ENCODE peak calls at places on chromosomes 5 and 9, in six cellular contexts. N, G, M, D, X and U are unnamed samples.

GRCh38 chr5:134851307-134851923 is 5.6 kb downstream of the C5orf24 start:
- DNase-seq in X (no peak), G (no peak), D (no peak), N (peak; percentile 56), M (peak; percentile 44), U (peak; percentile 14)

GRCh38 chr5:118327389-118327788 is 661.0 kb downstream of the DTWD2 start:
- DNase-seq in M (no peak), X (no peak), D (no peak), G (no peak), N (no peak), U (no peak)

GRCh38 chr5:60583598-60583997 is 116.4 kb downstream of the DEPDC1B start:
- DNase-seq in D (no peak), M (no peak), X (no peak), N (no peak), G (no peak), U (no peak)

GRCh38 chr9:69180200-69180599 is 6.1 kb downstream of the TJP2 start:
- DNase-seq in X (no peak), G (no peak), D (no peak), M (no peak), N (no peak), U (no peak)

GRCh38 chr5:112210430-112211005 is 208.6 kb downstream of the EPB41L4A start:
- DNase-seq in D (no peak), N (peak; percentile 17), X (peak; percentile 35), M (peak; percentile 43), G (peak; percentile 21), U (peak; percentile 79)

GRCh38 chr5:150361301-150361700 is 3.8 kb downstream of the TCOF1 start:
- DNase-seq in D (no peak), M (no peak), X (no peak), G (no peak), N (no peak), U (no peak)

GRCh38 chr5:84382363-84383295 is 2.1 kb downstream of the EDIL3 start:
- DNase-seq in G (peak; percentile 54), M (peak; percentile 82), N (peak; percentile 53), D (no peak), X (peak; percentile 69), U (peak; percentile 83)

GRCh38 chr5:33261305-33261704 is 179.5 kb upstream of the TARS1 start:
- DNase-seq in D (no peak), G (no peak), X (no peak), N (peak; percentile 89), M (peak; percentile 19), U (no peak)

GRCh38 chr9:133693703-133694529 is 44.2 kb downstream of the SARDH start:
- DNase-seq in M (no peak), G (no peak), N (no peak), X (no peak), D (no peak), U (no peak)

GRCh38 chr5:157603333-157604190 is 28.0 kb upstream of the ADAM19 start:
- DNase-seq in D (no peak), M (peak; percentile 63), X (no peak), G (no peak), N (peak; percentile 93), U (no peak)

GRCh38 chr9:71442937-71443336 is 321.5 kb upstream of the TRPM3 start:
- DNase-seq in G (no peak), D (no peak), N (no peak), M (no peak), X (no peak), U (no peak)

GRCh38 chr5:38201158-38201557 is 57.2 kb upstream of the EGFLAM start:
- DNase-seq in D (no peak), M (no peak), G (no peak), N (no peak), X (no peak), U (no peak)

GRCh38 chr9:78273761-78274160 is 23.2 kb upstream of the PSAT1 start:
- DNase-seq in N (peak; percentile 74), X (no peak), D (no peak), G (no peak), M (peak; percentile 29), U (peak; percentile 30)

GRCh38 chr5:59621477-59621876 is 272.0 kb downstream of the PDE4D start:
- DNase-seq in X (no peak), D (no peak), N (no peak), M (peak; percentile 52), G (no peak), U (no peak)

GRCh38 chr9:134663753-134664415 is 22.3 kb downstream of the COL5A1 start:
- DNase-seq in D (no peak), M (no peak), X (no peak), N (no peak), G (no peak), U (no peak)

GRCh38 chr5:16737173-16737572 is 120.4 kb upstream of the RETREG1 start:
- DNase-seq in M (no peak), N (no peak), X (no peak), D (no peak), G (no peak), U (peak; percentile 35)

GRCh38 chr5:176817864-176818377 is 7.6 kb downstream of the UNC5A start:
- DNase-seq in M (peak; percentile 26), N (no peak), D (no peak), G (peak; percentile 82), X (peak; percentile 81), U (peak; percentile 73)

GRCh38 chr9:126301985-126302603 is 24.5 kb upstream of the MVB12B start:
- DNase-seq in M (peak; percentile 72), D (peak; percentile 31), X (peak; percentile 74), G (peak; percentile 44), N (peak; percentile 62), U (peak; percentile 84)

GRCh38 chr5:167743685-167744084 is 547.8 kb upstream of the WWC1 start:
- DNase-seq in N (peak; percentile 81), X (no peak), M (peak; percentile 48), D (no peak), G (no peak), U (no peak)

GRCh38 chr5:171367424-171368370 is 20.0 kb upstream of the NPM1 start:
- DNase-seq in M (peak; percentile 82), N (peak; percentile 50), G (no peak), D (no peak), X (no peak), U (no peak)

GRCh38 chr5:5512496-5512895 is 90.0 kb downstream of the ICE1 start:
- DNase-seq in D (no peak), G (no peak), N (no peak), M (no peak), X (no peak), U (no peak)

GRCh38 chr9:16105576-16105975 is 552.7 kb downstream of the CCDC171 start:
- DNase-seq in D (no peak), G (no peak), M (no peak), N (peak; percentile 80), X (no peak), U (no peak)

GRCh38 chr5:78475370-78475769 is 115.0 kb downstream of the SCAMP1 start:
- DNase-seq in M (no peak), G (no peak), D (no peak), N (no peak), X (no peak), U (no peak)

GRCh38 chr5:124841829-124842712 is 95.6 kb upstream of the ZNF608 start:
- DNase-seq in D (no peak), M (no peak), X (no peak), N (peak; percentile 12), G (no peak), U (no peak)

GRCh38 chr5:159240301-159240870 is 22.7 kb upstream of the UBLCP1 start:
- DNase-seq in X (no peak), M (peak; percentile 68), G (no peak), D (no peak), N (peak; percentile 42), U (peak; percentile 39)

GRCh38 chr5:28430565-28431178 is 1392.3 kb upstream of the CDH9 start:
- DNase-seq in M (no peak), G (no peak), X (no peak), N (no peak), D (no peak), U (no peak)

GRCh38 chr9:19741178-19741577 is 47.7 kb downstream of the SLC24A2 start:
- DNase-seq in X (no peak), M (no peak), G (no peak), N (no peak), D (no peak), U (no peak)
- H2BK15ac ChIP-seq in X (no peak overlapping the region), M (no peak overlapping the region), G (no peak overlapping the region), N (no peak overlapping the region), D (no peak overlapping the region), U (no peak overlapping the region)

GRCh38 chr9:27528278-27528885 is 1.2 kb downstream of the MOB3B start:
- DNase-seq in N (peak; percentile 21), D (peak; percentile 63), G (peak; percentile 69), X (peak; percentile 90), M (peak; percentile 67), U (peak; percentile 94)
- H3K18ac ChIP-seq in N (no peak overlapping the region), D (no peak overlapping the region), G (peak overlapping the region; percentile 98), X (no peak overlapping the region), M (peak overlapping the region; percentile 84), U (peak overlapping the region; percentile 60)

DNA sequence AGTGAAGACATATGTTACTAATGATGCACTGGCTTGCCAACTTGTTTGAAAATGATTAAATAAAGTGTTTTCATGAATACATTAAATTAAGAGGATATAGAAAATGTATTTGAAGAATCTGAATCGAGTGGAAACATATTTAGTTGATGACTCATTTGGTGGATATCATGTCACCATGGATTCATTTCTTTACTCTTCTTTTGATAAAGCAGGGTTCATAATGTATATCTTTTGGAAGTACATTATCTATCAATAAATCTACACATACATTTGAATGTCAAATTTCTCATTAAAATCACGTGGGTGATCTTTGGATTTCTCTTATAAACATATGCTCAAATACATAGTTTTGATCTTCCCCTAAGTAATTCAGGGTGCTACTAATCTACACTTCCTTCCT is 1148.1 kb upstream of the ACO1 start:
- DNase-seq in X (no peak), D (no peak), M (no peak), N (no peak), G (no peak), U (no peak)
- H2BK15ac ChIP-seq in X (no peak overlapping the region), D (no peak overlapping the region), M (no peak overlapping the region), N (no peak overlapping the region), G (no peak overlapping the region), U (no peak overlapping the region)

DNA sequence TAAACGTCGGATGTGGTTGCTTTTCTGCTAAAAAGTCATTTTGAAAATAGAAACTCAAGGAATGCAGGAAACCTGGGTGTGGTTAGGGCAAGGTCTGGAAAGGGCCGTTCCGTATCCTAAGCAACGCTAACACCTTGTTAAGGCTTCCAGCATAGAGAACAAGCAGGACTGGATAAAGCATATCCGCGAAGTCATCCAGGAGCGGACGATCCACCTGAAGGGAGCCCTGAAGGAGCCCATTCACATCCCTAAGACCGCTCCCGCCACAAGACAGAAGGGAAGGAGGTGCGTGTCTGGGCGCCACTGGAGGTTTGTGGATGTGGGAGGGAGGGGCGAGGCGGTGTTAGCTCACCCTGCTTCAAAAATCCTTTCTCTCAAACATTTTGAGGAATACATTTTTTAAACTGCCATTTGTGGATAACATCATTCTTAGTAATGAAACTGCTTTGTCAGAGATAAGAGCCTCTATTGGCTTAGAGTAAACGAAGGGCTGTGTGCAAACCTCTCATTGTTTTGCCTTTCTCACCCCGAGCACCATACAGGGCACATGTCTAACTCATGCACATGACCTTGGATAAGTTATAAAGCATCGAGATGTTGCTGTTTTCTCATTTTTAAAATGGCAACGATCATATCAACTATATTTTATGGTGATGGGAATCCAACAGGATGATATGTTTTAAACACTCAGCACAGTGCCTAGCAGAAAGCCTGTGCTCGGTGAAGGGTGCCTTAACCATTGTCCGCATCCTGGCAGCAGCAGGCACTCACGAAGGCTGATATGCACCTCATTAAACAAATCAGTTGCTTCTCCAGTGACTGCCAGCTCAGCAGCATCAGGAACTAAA is 175.7 kb upstream of the OTULINL start:
- DNase-seq in G (no peak), N (no peak), D (no peak), X (no peak), M (no peak), U (no peak)
- H3K18ac ChIP-seq in G (no peak overlapping the region), N (no peak overlapping the region), D (no peak overlapping the region), X (no peak overlapping the region), M (no peak overlapping the region), U (no peak overlapping the region)